ENCODE peak calls at places on chromosome 12, in seven cellular contexts. R is AG04450; K is HuH-7; Y is GM03348; M is stimulated activated CD8-positive, alpha-beta memory T cell treated with anti-CD3 and anti-CD28 coated beads, Interleukin-12 subunit alpha, Interleukin-12 subunit beta, amount 100 ng/mL, for 4 hours; I is NCI-H1436; T is effector CD4-positive, alpha-beta T cell. Q is an unnamed sample.

GRCh38 chr12:127263621-127264020 is 1003.3 kb upstream of the TMEM132C start:
- DNase-seq in R (no peak), K (no peak), Y (no peak), M (no peak), I (no peak), T (no peak), Q (no peak)

GRCh38 chr12:15268927-15269552 is 47.8 kb upstream of the RERG start:
- DNase-seq in R (peak; percentile 23), K (peak; percentile 43), Y (peak; percentile 72), M (no peak), I (peak; percentile 61), T (peak; percentile 6), Q (no peak)

GRCh38 chr12:68636268-68636667 is 25.6 kb downstream of the RAP1B start:
- DNase-seq in R (no peak), K (no peak), Y (no peak), M (no peak), I (no peak), T (no peak), Q (no peak)

GRCh38 chr12:88951177-88951576 is 370.9 kb upstream of the KITLG start:
- DNase-seq in R (no peak), K (no peak), Y (no peak), M (no peak), I (peak; percentile 65), T (no peak), Q (no peak)

GRCh38 chr12:50661300-50662120 is 102.4 kb upstream of the ATF1 start:
- DNase-seq in R (no peak), K (no peak), Y (no peak), M (no peak), I (no peak), T (no peak), Q (no peak)

GRCh38 chr12:62466018-62466595 is 519 bp upstream of the MON2 start:
- DNase-seq in R (no peak), K (peak; percentile 67), Y (peak; percentile 81), M (no peak), I (peak; percentile 1), T (no peak), Q (no peak)

GRCh38 chr12:39401459-39401858 is 41.5 kb downstream of the KIF21A start:
- DNase-seq in R (no peak), K (no peak), Y (no peak), M (no peak), I (no peak), T (no peak), Q (no peak)

GRCh38 chr12:114440450-114441383 is 34.8 kb upstream of the TBX5 start:
- DNase-seq in R (no peak), K (no peak), Y (no peak), M (no peak), I (no peak), T (no peak), Q (no peak)

GRCh38 chr12:16076553-16076952 is 165.4 kb downstream of the DERA start:
- DNase-seq in R (no peak), K (peak; percentile 47), Y (peak; percentile 24), M (no peak), I (peak; percentile 52), T (no peak), Q (no peak)

GRCh38 chr12:131177599-131177998 is 223.9 kb downstream of the ADGRD1 start:
- DNase-seq in R (no peak), K (no peak), Y (no peak), M (no peak), I (no peak), T (no peak), Q (no peak)

GRCh38 chr12:43132291-43132690 is 419.7 kb downstream of the ADAMTS20 start:
- DNase-seq in R (no peak), K (no peak), Y (no peak), M (no peak), I (no peak), T (no peak), Q (no peak)

GRCh38 chr12:79997115-79997805 is 62.4 kb upstream of the PPP1R12A start:
- DNase-seq in R (no peak), K (no peak), Y (peak; percentile 11), M (no peak), I (no peak), T (no peak), Q (no peak)

GRCh38 chr12:112347521-112347920 is 34.7 kb downstream of the HECTD4 start:
- DNase-seq in R (peak; percentile 90), K (no peak), Y (peak; percentile 27), M (no peak), I (no peak), T (no peak), Q (no peak)

GRCh38 chr12:51675062-51675803 is 84.2 kb downstream of the SCN8A start:
- DNase-seq in R (no peak), K (no peak), Y (no peak), M (no peak), I (no peak), T (no peak), Q (no peak)

GRCh38 chr12:10364839-10365681 is 24.8 kb downstream of the KLRK1 start:
- DNase-seq in R (peak; percentile 42), K (no peak), Y (peak; percentile 65), M (no peak), I (peak; percentile 72), T (peak; percentile 44), Q (no peak)

GRCh38 chr12:93773122-93773871 is 96.1 kb downstream of the CRADD start:
- DNase-seq in R (no peak), K (no peak), Y (no peak), M (peak; percentile 25), I (peak; percentile 13), T (no peak), Q (no peak)

GRCh38 chr12:47561746-47562145 is 144.1 kb downstream of the RPAP3 start:
- DNase-seq in R (no peak), K (no peak), Y (peak; percentile 21), M (no peak), I (no peak), T (no peak), Q (no peak)

GRCh38 chr12:14774074-14774943 is 29.0 kb downstream of the WBP11 start:
- DNase-seq in R (peak; percentile 85), K (peak; percentile 86), Y (peak; percentile 96), M (peak; percentile 67), I (no peak), T (peak; percentile 84), Q (peak; percentile 71)

GRCh38 chr12:49622501-49623141 is 740 bp upstream of the PRPF40B start:
- DNase-seq in R (no peak), K (no peak), Y (peak; percentile 61), M (peak; percentile 22), I (no peak), T (peak; percentile 33), Q (no peak)

GRCh38 chr12:3869860-3870259 is 3.3 kb downstream of the PARP11 start:
- DNase-seq in R (no peak), K (no peak), Y (no peak), M (peak; percentile 2), I (no peak), T (no peak), Q (no peak)

GRCh38 chr12:132284071-132284492 is 45.3 kb downstream of the GALNT9 start:
- DNase-seq in R (no peak), K (no peak), Y (peak; percentile 63), M (no peak), I (no peak), T (no peak), Q (no peak)

GRCh38 chr12:113135178-113136127 is at the start of gene RASAL1:
- DNase-seq in R (no peak), K (no peak), Y (no peak), M (peak; percentile 44), I (peak; percentile 86), T (peak; percentile 75), Q (peak; percentile 42)

GRCh38 chr12:51846911-51847829 is 1.3 kb downstream of the FIGNL2 start:
- DNase-seq in R (no peak), K (peak; percentile 92), Y (peak; percentile 65), M (peak; percentile 25), I (peak; percentile 48), T (no peak), Q (no peak)

GRCh38 chr12:7951671-7952070 is 15.7 kb upstream of the SLC2A3 start:
- DNase-seq in R (no peak), K (no peak), Y (no peak), M (no peak), I (no peak), T (no peak), Q (no peak)

GRCh38 chr12:93813972-93814821 is 137.0 kb downstream of the CRADD start:
- DNase-seq in R (peak; percentile 61), K (peak; percentile 30), Y (peak; percentile 27), M (no peak), I (no peak), T (no peak), Q (no peak)

Q was measured in activated gamma-delta T cell.